ENCODE peak calls at places on chromosomes 13 and 19, in ten cellular contexts. One of them, this sample, is unnamed.

GRCh38 chr13:107005577-107005976 is 437.6 kb upstream of the ARGLU1 start:
- DNase-seq in upper lobe of right lung: no peak
- DNase-seq in activated CD8-positive, alpha-beta T cell treated with anti-CD3 and anti-CD28 coated beads for 36 hours: no peak
- DNase-seq in cardiac fibroblast: no peak
- DNase-seq in HFFc6: no peak
- DNase-seq in K562: no peak
- DNase-seq in neural progenitor cell: no peak
- DNase-seq in WTC11: no peak
- DNase-seq in Panc1: no peak
- DNase-seq in astrocyte of the cerebellum: no peak
- DNase-seq in this sample: no peak

GRCh38 chr13:64206430-64207225 is 2791.0 kb upstream of the PCDH20 start:
- DNase-seq in neural progenitor cell: peak
- DNase-seq in cardiac fibroblast: no peak
- DNase-seq in upper lobe of right lung: no peak
- DNase-seq in K562: no peak
- DNase-seq in WTC11: no peak
- DNase-seq in activated CD8-positive, alpha-beta T cell treated with anti-CD3 and anti-CD28 coated beads for 36 hours: no peak
- DNase-seq in HFFc6: no peak
- DNase-seq in astrocyte of the cerebellum: no peak
- DNase-seq in Panc1: no peak
- DNase-seq in this sample: no peak

GRCh38 chr13:26529441-26529840 is 28.0 kb upstream of the WASF3 start:
- DNase-seq in HFFc6: peak
- DNase-seq in WTC11: peak
- DNase-seq in upper lobe of right lung: no peak
- DNase-seq in activated CD8-positive, alpha-beta T cell treated with anti-CD3 and anti-CD28 coated beads for 36 hours: peak
- DNase-seq in Panc1: no peak
- DNase-seq in astrocyte of the cerebellum: peak
- DNase-seq in K562: peak
- DNase-seq in cardiac fibroblast: peak
- DNase-seq in neural progenitor cell: peak
- DNase-seq in this sample: peak

GRCh38 chr13:98222081-98222554 is 45.0 kb upstream of the RNF113B start:
- DNase-seq in cardiac fibroblast: no peak
- DNase-seq in neural progenitor cell: no peak
- DNase-seq in activated CD8-positive, alpha-beta T cell treated with anti-CD3 and anti-CD28 coated beads for 36 hours: no peak
- DNase-seq in K562: no peak
- DNase-seq in WTC11: no peak
- DNase-seq in HFFc6: peak
- DNase-seq in astrocyte of the cerebellum: peak
- DNase-seq in upper lobe of right lung: no peak
- DNase-seq in Panc1: no peak
- DNase-seq in this sample: no peak

GRCh38 chr19:48754950-48755645 is at the start of gene FGF21:
- DNase-seq in WTC11: peak
- DNase-seq in neural progenitor cell: no peak
- DNase-seq in Panc1: no peak
- DNase-seq in cardiac fibroblast: no peak
- DNase-seq in K562: peak
- DNase-seq in activated CD8-positive, alpha-beta T cell treated with anti-CD3 and anti-CD28 coated beads for 36 hours: no peak
- DNase-seq in upper lobe of right lung: no peak
- DNase-seq in HFFc6: no peak
- DNase-seq in astrocyte of the cerebellum: no peak
- DNase-seq in this sample: no peak

GRCh38 chr13:28544026-28544425 is 49.1 kb upstream of the FLT1 start:
- DNase-seq in WTC11: no peak
- DNase-seq in activated CD8-positive, alpha-beta T cell treated with anti-CD3 and anti-CD28 coated beads for 36 hours: no peak
- DNase-seq in neural progenitor cell: no peak
- DNase-seq in Panc1: no peak
- DNase-seq in HFFc6: no peak
- DNase-seq in K562: no peak
- DNase-seq in cardiac fibroblast: peak
- DNase-seq in upper lobe of right lung: no peak
- DNase-seq in astrocyte of the cerebellum: no peak
- DNase-seq in this sample: no peak

GRCh38 chr13:113887700-113888201 is 23.9 kb upstream of the GAS6 start:
- DNase-seq in cardiac fibroblast: peak
- DNase-seq in astrocyte of the cerebellum: peak
- DNase-seq in activated CD8-positive, alpha-beta T cell treated with anti-CD3 and anti-CD28 coated beads for 36 hours: no peak
- DNase-seq in upper lobe of right lung: no peak
- DNase-seq in WTC11: no peak
- DNase-seq in HFFc6: no peak
- DNase-seq in K562: no peak
- DNase-seq in neural progenitor cell: no peak
- DNase-seq in Panc1: no peak
- DNase-seq in this sample: no peak

GRCh38 chr19:4567584-4568071 is 8.1 kb upstream of the SEMA6B start:
- DNase-seq in K562: peak
- DNase-seq in upper lobe of right lung: peak
- DNase-seq in neural progenitor cell: peak
- DNase-seq in WTC11: peak
- DNase-seq in astrocyte of the cerebellum: no peak
- DNase-seq in cardiac fibroblast: peak
- DNase-seq in activated CD8-positive, alpha-beta T cell treated with anti-CD3 and anti-CD28 coated beads for 36 hours: peak
- DNase-seq in Panc1: no peak
- DNase-seq in HFFc6: peak
- DNase-seq in this sample: no peak

GRCh38 chr13:112175162-112176075 is 108.5 kb downstream of the SOX1 start:
- DNase-seq in astrocyte of the cerebellum: no peak
- DNase-seq in WTC11: no peak
- DNase-seq in K562: no peak
- DNase-seq in activated CD8-positive, alpha-beta T cell treated with anti-CD3 and anti-CD28 coated beads for 36 hours: no peak
- DNase-seq in upper lobe of right lung: no peak
- DNase-seq in neural progenitor cell: no peak
- DNase-seq in Panc1: no peak
- DNase-seq in cardiac fibroblast: no peak
- DNase-seq in HFFc6: no peak
- DNase-seq in this sample: no peak

GRCh38 chr19:1104452-1105216 is 840 bp downstream of the GPX4 start:
- DNase-seq in activated CD8-positive, alpha-beta T cell treated with anti-CD3 and anti-CD28 coated beads for 36 hours: peak
- DNase-seq in neural progenitor cell: peak
- DNase-seq in HFFc6: peak
- DNase-seq in cardiac fibroblast: peak
- DNase-seq in K562: peak
- DNase-seq in astrocyte of the cerebellum: no peak
- DNase-seq in WTC11: peak
- DNase-seq in upper lobe of right lung: peak
- DNase-seq in Panc1: no peak
- DNase-seq in this sample: no peak

GRCh38 chr19:21602105-21602658 is 96.8 kb downstream of the ZNF429 start:
- DNase-seq in Panc1: no peak
- DNase-seq in HFFc6: no peak
- DNase-seq in WTC11: no peak
- DNase-seq in activated CD8-positive, alpha-beta T cell treated with anti-CD3 and anti-CD28 coated beads for 36 hours: no peak
- DNase-seq in astrocyte of the cerebellum: no peak
- DNase-seq in neural progenitor cell: no peak
- DNase-seq in upper lobe of right lung: no peak
- DNase-seq in K562: no peak
- DNase-seq in cardiac fibroblast: no peak
- DNase-seq in this sample: no peak

GRCh38 chr19:48608798-48609263 is 2.3 kb downstream of the SPACA4 start:
- DNase-seq in neural progenitor cell: peak
- DNase-seq in Panc1: no peak
- DNase-seq in cardiac fibroblast: peak
- DNase-seq in HFFc6: no peak
- DNase-seq in astrocyte of the cerebellum: no peak
- DNase-seq in K562: peak
- DNase-seq in activated CD8-positive, alpha-beta T cell treated with anti-CD3 and anti-CD28 coated beads for 36 hours: peak
- DNase-seq in upper lobe of right lung: no peak
- DNase-seq in WTC11: peak
- DNase-seq in this sample: no peak

GRCh38 chr19:2039959-2040646 is 10.9 kb downstream of the MKNK2 start:
- DNase-seq in Panc1: no peak
- DNase-seq in upper lobe of right lung: peak
- DNase-seq in HFFc6: no peak
- DNase-seq in WTC11: no peak
- DNase-seq in cardiac fibroblast: no peak
- DNase-seq in activated CD8-positive, alpha-beta T cell treated with anti-CD3 and anti-CD28 coated beads for 36 hours: no peak
- DNase-seq in astrocyte of the cerebellum: no peak
- DNase-seq in neural progenitor cell: no peak
- DNase-seq in K562: no peak
- DNase-seq in this sample: no peak

GRCh38 chr13:49466240-49466914 is 22.3 kb downstream of the SETDB2 start:
- DNase-seq in Panc1: no peak
- DNase-seq in neural progenitor cell: no peak
- DNase-seq in WTC11: no peak
- DNase-seq in astrocyte of the cerebellum: no peak
- DNase-seq in activated CD8-positive, alpha-beta T cell treated with anti-CD3 and anti-CD28 coated beads for 36 hours: no peak
- DNase-seq in HFFc6: no peak
- DNase-seq in upper lobe of right lung: no peak
- DNase-seq in K562: no peak
- DNase-seq in cardiac fibroblast: no peak
- DNase-seq in this sample: no peak

GRCh38 chr13:96984061-96984508 is 10.2 kb downstream of the OXGR1 start:
- DNase-seq in HFFc6: no peak
- DNase-seq in activated CD8-positive, alpha-beta T cell treated with anti-CD3 and anti-CD28 coated beads for 36 hours: peak
- DNase-seq in neural progenitor cell: peak
- DNase-seq in K562: peak
- DNase-seq in cardiac fibroblast: peak
- DNase-seq in upper lobe of right lung: peak
- DNase-seq in astrocyte of the cerebellum: no peak
- DNase-seq in Panc1: no peak
- DNase-seq in WTC11: peak
- DNase-seq in this sample: no peak
- TF ChIP-seq CTCF in HFFc6: peak
- TF ChIP-seq CTCF in activated CD8-positive, alpha-beta T cell treated with anti-CD3 and anti-CD28 coated beads for 36 hours: no peak
- TF ChIP-seq CTCF in neural progenitor cell: peak
- TF ChIP-seq CTCF in K562: peak
- TF ChIP-seq CTCF in cardiac fibroblast: peak
- TF ChIP-seq CTCF in upper lobe of right lung: peak
- TF ChIP-seq CTCF in astrocyte of the cerebellum: no peak
- TF ChIP-seq CTCF in Panc1: peak
- TF ChIP-seq CTCF in WTC11: no peak
- TF ChIP-seq CTCF in this sample: peak

GRCh38 chr19:14072535-14073231 is at the start of gene MISP3:
- DNase-seq in K562: peak
- DNase-seq in activated CD8-positive, alpha-beta T cell treated with anti-CD3 and anti-CD28 coated beads for 36 hours: peak
- DNase-seq in neural progenitor cell: peak
- DNase-seq in WTC11: no peak
- DNase-seq in upper lobe of right lung: peak
- DNase-seq in astrocyte of the cerebellum: no peak
- DNase-seq in HFFc6: no peak
- DNase-seq in Panc1: no peak
- DNase-seq in cardiac fibroblast: peak
- DNase-seq in this sample: no peak

GRCh38 chr19:14073925-14074838 is 1.6 kb downstream of the MISP3 start:
- DNase-seq in K562: peak
- DNase-seq in WTC11: no peak
- DNase-seq in Panc1: no peak
- DNase-seq in neural progenitor cell: no peak
- DNase-seq in activated CD8-positive, alpha-beta T cell treated with anti-CD3 and anti-CD28 coated beads for 36 hours: peak
- DNase-seq in cardiac fibroblast: no peak
- DNase-seq in HFFc6: no peak
- DNase-seq in upper lobe of right lung: peak
- DNase-seq in astrocyte of the cerebellum: no peak
- DNase-seq in this sample: no peak

GRCh38 chr19:14078406-14078805 is 5.8 kb downstream of the MISP3 start:
- DNase-seq in upper lobe of right lung: no peak
- DNase-seq in neural progenitor cell: no peak
- DNase-seq in K562: no peak
- DNase-seq in Panc1: no peak
- DNase-seq in HFFc6: no peak
- DNase-seq in astrocyte of the cerebellum: no peak
- DNase-seq in activated CD8-positive, alpha-beta T cell treated with anti-CD3 and anti-CD28 coated beads for 36 hours: no peak
- DNase-seq in cardiac fibroblast: no peak
- DNase-seq in WTC11: no peak
- DNase-seq in this sample: no peak

GRCh38 chr19:14070268-14071050 is 2.1 kb upstream of the MISP3 start:
- DNase-seq in K562: no peak
- DNase-seq in HFFc6: no peak
- DNase-seq in Panc1: no peak
- DNase-seq in upper lobe of right lung: no peak
- DNase-seq in neural progenitor cell: no peak
- DNase-seq in WTC11: no peak
- DNase-seq in cardiac fibroblast: no peak
- DNase-seq in astrocyte of the cerebellum: no peak
- DNase-seq in activated CD8-positive, alpha-beta T cell treated with anti-CD3 and anti-CD28 coated beads for 36 hours: no peak
- DNase-seq in this sample: no peak

GRCh38 chr19:14073232-14073924 is 792 bp downstream of the MISP3 start:
- DNase-seq in K562: peak
- DNase-seq in cardiac fibroblast: peak
- DNase-seq in neural progenitor cell: peak
- DNase-seq in upper lobe of right lung: peak
- DNase-seq in HFFc6: peak
- DNase-seq in Panc1: no peak
- DNase-seq in astrocyte of the cerebellum: no peak
- DNase-seq in WTC11: peak
- DNase-seq in activated CD8-positive, alpha-beta T cell treated with anti-CD3 and anti-CD28 coated beads for 36 hours: peak
- DNase-seq in this sample: no peak
- TF ChIP-seq CTCF in K562: peak
- TF ChIP-seq CTCF in cardiac fibroblast: peak
- TF ChIP-seq CTCF in neural progenitor cell: peak
- TF ChIP-seq CTCF in upper lobe of right lung: no peak
- TF ChIP-seq CTCF in HFFc6: peak
- TF ChIP-seq CTCF in Panc1: peak
- TF ChIP-seq CTCF in astrocyte of the cerebellum: peak
- TF ChIP-seq CTCF in WTC11: peak
- TF ChIP-seq CTCF in activated CD8-positive, alpha-beta T cell treated with anti-CD3 and anti-CD28 coated beads for 36 hours: peak
- TF ChIP-seq CTCF in this sample: peak

GRCh38 chr13:32079586-32079985 is 48.0 kb downstream of the FRY start:
- DNase-seq in K562: no peak
- DNase-seq in upper lobe of right lung: no peak
- DNase-seq in neural progenitor cell: no peak
- DNase-seq in cardiac fibroblast: no peak
- DNase-seq in Panc1: no peak
- DNase-seq in HFFc6: no peak
- DNase-seq in activated CD8-positive, alpha-beta T cell treated with anti-CD3 and anti-CD28 coated beads for 36 hours: no peak
- DNase-seq in astrocyte of the cerebellum: no peak
- DNase-seq in WTC11: no peak
- DNase-seq in this sample: no peak
- TF ChIP-seq CTCF in K562: no peak
- TF ChIP-seq CTCF in upper lobe of right lung: no peak
- TF ChIP-seq CTCF in neural progenitor cell: no peak
- TF ChIP-seq CTCF in cardiac fibroblast: no peak
- TF ChIP-seq CTCF in Panc1: no peak
- TF ChIP-seq CTCF in HFFc6: no peak
- TF ChIP-seq CTCF in activated CD8-positive, alpha-beta T cell treated with anti-CD3 and anti-CD28 coated beads for 36 hours: no peak
- TF ChIP-seq CTCF in astrocyte of the cerebellum: no peak
- TF ChIP-seq CTCF in WTC11: no peak
- TF ChIP-seq CTCF in this sample: no peak

DNA sequence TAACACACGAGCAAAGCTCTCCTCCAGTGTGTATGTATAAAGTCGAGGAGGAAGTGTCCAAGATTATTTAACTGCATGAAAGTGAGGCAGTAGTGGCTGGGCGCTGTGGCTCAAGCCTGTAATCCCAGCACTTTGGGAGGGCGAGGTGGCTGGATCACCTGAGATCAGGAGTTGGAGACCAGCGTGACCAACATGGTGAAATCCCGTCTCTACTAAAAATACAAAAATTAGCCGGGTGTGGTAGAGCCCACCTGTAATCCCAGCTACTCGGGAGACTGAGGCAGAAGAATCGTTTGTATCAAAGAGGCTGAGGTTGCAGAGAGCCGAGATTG is 1.2 kb upstream of the ZNF20 start:
- DNase-seq in K562: no peak
- DNase-seq in WTC11: no peak
- DNase-seq in HFFc6: no peak
- DNase-seq in activated CD8-positive, alpha-beta T cell treated with anti-CD3 and anti-CD28 coated beads for 36 hours: no peak
- DNase-seq in cardiac fibroblast: no peak
- DNase-seq in neural progenitor cell: no peak
- DNase-seq in astrocyte of the cerebellum: no peak
- DNase-seq in upper lobe of right lung: no peak
- DNase-seq in Panc1: no peak
- DNase-seq in this sample: no peak
- TF ChIP-seq CTCF in K562: no peak
- TF ChIP-seq CTCF in WTC11: peak
- TF ChIP-seq CTCF in HFFc6: peak
- TF ChIP-seq CTCF in activated CD8-positive, alpha-beta T cell treated with anti-CD3 and anti-CD28 coated beads for 36 hours: peak
- TF ChIP-seq CTCF in cardiac fibroblast: no peak
- TF ChIP-seq CTCF in neural progenitor cell: no peak
- TF ChIP-seq CTCF in astrocyte of the cerebellum: no peak
- TF ChIP-seq CTCF in upper lobe of right lung: no peak
- TF ChIP-seq CTCF in Panc1: peak
- TF ChIP-seq CTCF in this sample: no peak